ENCODE peak calls at places on chromosomes 6 and 20, in four cellular contexts. One of them, this sample, is unnamed.

GRCh38 chr6:2582268-2582667 is 168.5 kb downstream of the MYLK4 start:
- DNase-seq in fibroblast of lung: no peak
- DNase-seq in choroid plexus epithelial cell: no peak
- DNase-seq in brain microvascular endothelial cell: no peak
- DNase-seq in this sample: no peak

GRCh38 chr6:19342616-19343015 is 494.6 kb upstream of the ID4 start:
- DNase-seq in choroid plexus epithelial cell: peak
- DNase-seq in brain microvascular endothelial cell: no peak
- DNase-seq in fibroblast of lung: peak
- DNase-seq in this sample: no peak

GRCh38 chr20:39943336-39943735 is 745.7 kb downstream of the MAFB start:
- DNase-seq in choroid plexus epithelial cell: no peak
- DNase-seq in fibroblast of lung: no peak
- DNase-seq in brain microvascular endothelial cell: no peak
- DNase-seq in this sample: no peak

GRCh38 chr6:115934829-115935228 is 125.9 kb downstream of the FRK start:
- DNase-seq in brain microvascular endothelial cell: no peak
- DNase-seq in choroid plexus epithelial cell: no peak
- DNase-seq in fibroblast of lung: no peak
- DNase-seq in this sample: no peak

GRCh38 chr20:59996112-59996511 is 37.9 kb downstream of the CDH26 start:
- DNase-seq in fibroblast of lung: no peak
- DNase-seq in choroid plexus epithelial cell: no peak
- DNase-seq in brain microvascular endothelial cell: no peak
- DNase-seq in this sample: no peak

GRCh38 chr6:10194816-10195639 is 219.8 kb downstream of the TFAP2A start:
- DNase-seq in choroid plexus epithelial cell: no peak
- DNase-seq in brain microvascular endothelial cell: no peak
- DNase-seq in fibroblast of lung: no peak
- DNase-seq in this sample: no peak

GRCh38 chr6:10486215-10486614 is 34.9 kb upstream of the GCNT2 start:
- DNase-seq in choroid plexus epithelial cell: no peak
- DNase-seq in fibroblast of lung: no peak
- DNase-seq in brain microvascular endothelial cell: no peak
- DNase-seq in this sample: no peak

GRCh38 chr6:118709859-118710350 is 58.5 kb upstream of the CEP85L start:
- DNase-seq in choroid plexus epithelial cell: peak
- DNase-seq in brain microvascular endothelial cell: peak
- DNase-seq in fibroblast of lung: no peak
- DNase-seq in this sample: peak

GRCh38 chr6:148682990-148683389 is 63.8 kb upstream of the UST start:
- DNase-seq in brain microvascular endothelial cell: no peak
- DNase-seq in choroid plexus epithelial cell: no peak
- DNase-seq in fibroblast of lung: no peak
- DNase-seq in this sample: no peak

GRCh38 chr20:6519556-6519955 is 247.9 kb upstream of the BMP2 start:
- DNase-seq in brain microvascular endothelial cell: peak
- DNase-seq in choroid plexus epithelial cell: peak
- DNase-seq in fibroblast of lung: peak
- DNase-seq in this sample: no peak

GRCh38 chr6:101117397-101118185 is 236.5 kb upstream of the ASCC3 start:
- DNase-seq in choroid plexus epithelial cell: no peak
- DNase-seq in brain microvascular endothelial cell: no peak
- DNase-seq in fibroblast of lung: no peak
- DNase-seq in this sample: no peak

GRCh38 chr6:52305948-52306767 is 21.6 kb upstream of the MCM3 start:
- DNase-seq in fibroblast of lung: no peak
- DNase-seq in brain microvascular endothelial cell: no peak
- DNase-seq in choroid plexus epithelial cell: no peak
- DNase-seq in this sample: no peak

GRCh38 chr6:41559655-41560439 is 13.7 kb downstream of the FOXP4 start:
- DNase-seq in fibroblast of lung: no peak
- DNase-seq in brain microvascular endothelial cell: no peak
- DNase-seq in choroid plexus epithelial cell: no peak
- DNase-seq in this sample: no peak

GRCh38 chr20:38843346-38843745 is 37.8 kb downstream of the PPP1R16B start:
- DNase-seq in fibroblast of lung: no peak
- DNase-seq in choroid plexus epithelial cell: no peak
- DNase-seq in brain microvascular endothelial cell: no peak
- DNase-seq in this sample: no peak
- H3K4me3 ChIP-seq in fibroblast of lung: no peak
- H3K4me3 ChIP-seq in choroid plexus epithelial cell: no peak
- H3K4me3 ChIP-seq in brain microvascular endothelial cell: no peak
- H3K4me3 ChIP-seq in this sample: no peak

DNA sequence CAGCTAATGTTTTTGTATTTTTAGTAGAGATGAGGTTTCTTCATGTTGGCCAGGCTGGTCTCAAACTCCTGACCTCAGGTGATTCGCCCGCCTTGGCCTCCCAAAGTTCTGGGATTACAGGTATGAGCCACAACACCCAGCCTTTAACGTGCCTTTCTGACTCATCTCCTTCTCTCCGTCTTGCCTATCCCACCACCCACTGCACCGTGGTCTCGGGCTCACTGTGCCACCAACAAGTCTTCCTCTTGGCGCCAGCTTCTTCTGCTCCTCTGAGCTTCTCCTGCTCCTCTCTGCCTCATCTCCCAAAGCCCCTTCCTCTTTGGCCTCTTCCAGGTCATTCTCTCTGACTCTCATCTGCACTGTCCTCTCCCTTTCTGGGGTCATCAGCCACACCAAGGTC is 41.0 kb downstream of the TMEM242 start:
- DNase-seq in brain microvascular endothelial cell: no peak
- DNase-seq in fibroblast of lung: no peak
- DNase-seq in choroid plexus epithelial cell: no peak
- DNase-seq in this sample: no peak
- H3K4me3 ChIP-seq in brain microvascular endothelial cell: no peak
- H3K4me3 ChIP-seq in fibroblast of lung: no peak
- H3K4me3 ChIP-seq in choroid plexus epithelial cell: no peak
- H3K4me3 ChIP-seq in this sample: no peak

DNA sequence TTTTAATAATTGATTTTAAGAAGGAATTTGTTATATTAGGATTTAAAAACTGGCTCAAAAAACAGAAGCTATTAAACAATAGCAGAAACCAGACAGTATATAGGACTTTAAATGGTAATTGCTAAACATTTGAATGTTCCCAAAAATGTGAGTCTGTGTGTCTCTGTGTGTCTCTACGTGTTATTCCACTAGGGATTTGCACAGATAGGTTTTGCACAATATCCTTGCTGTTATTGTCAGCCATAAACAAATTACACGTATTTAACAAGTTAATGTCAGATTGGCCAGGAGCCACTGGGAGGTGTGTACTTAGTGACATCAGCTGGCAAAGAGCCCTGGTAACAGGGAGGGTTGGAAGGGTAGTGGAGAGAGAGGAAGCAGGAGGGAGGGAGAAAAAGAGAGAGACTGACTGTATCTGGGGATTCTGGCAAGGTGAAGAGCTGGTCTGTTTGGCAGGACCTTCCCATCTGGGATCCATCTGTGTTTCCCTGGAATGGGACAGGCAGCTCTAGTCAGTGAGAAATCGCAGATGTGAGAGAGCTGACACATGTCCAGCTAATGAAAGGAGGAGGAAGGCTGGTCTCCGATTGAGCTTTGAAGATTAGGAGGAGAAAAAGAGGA is 72.2 kb downstream of the CBFA2T2 start:
- DNase-seq in fibroblast of lung: peak
- DNase-seq in choroid plexus epithelial cell: peak
- DNase-seq in brain microvascular endothelial cell: peak
- DNase-seq in this sample: peak
- H3K4me3 ChIP-seq in fibroblast of lung: no peak
- H3K4me3 ChIP-seq in choroid plexus epithelial cell: peak
- H3K4me3 ChIP-seq in brain microvascular endothelial cell: no peak
- H3K4me3 ChIP-seq in this sample: no peak

DNA sequence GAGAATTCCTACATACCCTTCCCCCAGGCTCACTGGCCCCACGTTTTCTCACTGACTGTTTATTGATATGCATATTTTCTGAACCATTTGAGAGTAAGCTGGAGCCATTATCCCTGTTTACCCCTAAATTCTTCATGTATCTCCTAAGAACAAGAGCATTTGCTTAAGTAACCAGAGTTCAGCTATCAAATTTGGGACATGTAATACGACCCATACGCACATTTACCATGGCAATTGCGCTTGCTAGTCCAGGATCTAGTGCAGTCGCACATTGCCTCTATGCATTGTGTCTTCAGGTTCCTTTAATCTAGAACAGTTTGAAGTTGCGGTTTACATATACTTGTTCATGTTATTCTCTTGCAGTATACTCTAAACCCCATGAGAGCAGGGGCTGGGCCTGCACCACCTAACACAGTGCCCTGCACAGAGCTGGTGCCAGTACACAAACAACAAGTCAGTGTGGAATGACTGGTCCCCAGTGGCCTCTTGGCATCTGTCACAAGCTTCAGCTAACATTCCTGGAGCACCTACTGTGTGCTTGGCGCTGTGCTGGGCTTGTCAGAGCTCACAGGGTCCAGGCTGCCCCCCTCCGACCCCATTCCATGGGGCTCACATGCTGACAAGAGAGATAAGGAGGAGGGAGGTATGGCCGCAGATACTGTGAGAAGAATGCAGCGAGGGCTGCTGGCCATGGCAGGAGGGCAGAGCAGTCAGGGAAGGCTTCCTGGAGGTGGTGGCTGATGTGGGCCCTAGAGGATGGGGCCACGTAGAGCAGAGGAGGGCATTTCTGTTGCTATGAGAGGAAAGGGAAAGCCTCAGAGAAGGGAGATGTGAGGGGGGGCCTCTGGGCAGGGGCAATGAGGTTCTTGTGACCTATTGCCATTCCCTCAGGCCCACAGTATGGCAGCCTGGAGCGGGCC is 28.1 kb downstream of the SPDEF start:
- DNase-seq in choroid plexus epithelial cell: no peak
- DNase-seq in brain microvascular endothelial cell: no peak
- DNase-seq in fibroblast of lung: no peak
- DNase-seq in this sample: no peak
- H3K4me3 ChIP-seq in choroid plexus epithelial cell: no peak
- H3K4me3 ChIP-seq in brain microvascular endothelial cell: no peak
- H3K4me3 ChIP-seq in fibroblast of lung: no peak
- H3K4me3 ChIP-seq in this sample: no peak

DNA sequence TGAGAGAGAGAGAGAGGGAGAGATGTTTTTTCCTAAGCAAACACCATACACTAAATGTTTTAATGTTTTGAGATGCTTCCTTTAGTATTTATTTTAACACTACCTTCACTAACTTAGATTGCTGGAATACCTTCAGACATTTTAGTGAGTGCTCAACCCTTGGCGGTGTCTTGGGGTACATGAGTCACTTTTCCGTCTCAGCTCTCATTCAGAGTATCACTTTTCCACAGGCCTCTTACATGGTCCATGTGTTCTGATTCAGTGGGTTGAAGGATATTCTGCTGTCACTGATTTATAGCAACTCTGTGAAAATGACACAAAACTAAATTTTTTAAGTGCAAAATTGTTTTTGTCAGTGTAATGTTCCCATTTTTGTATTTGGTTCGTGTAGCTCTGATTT is 217.9 kb downstream of the CLVS2 start:
- DNase-seq in choroid plexus epithelial cell: no peak
- DNase-seq in brain microvascular endothelial cell: no peak
- DNase-seq in fibroblast of lung: no peak
- DNase-seq in this sample: no peak
- H3K4me3 ChIP-seq in choroid plexus epithelial cell: no peak
- H3K4me3 ChIP-seq in brain microvascular endothelial cell: no peak
- H3K4me3 ChIP-seq in fibroblast of lung: no peak
- H3K4me3 ChIP-seq in this sample: no peak

DNA sequence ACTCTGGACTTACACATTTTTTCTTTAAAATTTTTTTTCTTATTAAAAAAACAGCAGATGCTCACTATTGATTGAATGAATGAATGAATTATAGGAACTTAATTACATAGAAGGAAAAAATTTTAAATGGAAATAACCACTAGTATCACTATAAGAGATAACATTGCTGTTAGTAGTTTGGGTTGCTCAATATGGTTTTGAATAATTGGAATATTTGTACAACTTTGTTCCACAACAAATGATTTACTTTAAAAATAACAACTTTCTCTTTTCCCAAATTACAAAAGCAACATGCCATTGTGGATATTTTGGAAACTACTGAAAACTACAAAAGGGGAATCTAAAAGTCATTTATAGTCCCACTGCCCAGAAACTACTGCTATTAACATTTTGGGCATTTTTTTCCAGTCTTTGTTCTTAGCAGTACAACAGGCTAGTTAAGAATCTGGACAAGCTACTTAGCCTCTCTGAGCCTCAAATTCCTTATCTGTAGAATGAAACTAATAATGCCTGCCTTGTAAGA is 61.0 kb upstream of the REV3L start:
- DNase-seq in choroid plexus epithelial cell: no peak
- DNase-seq in fibroblast of lung: no peak
- DNase-seq in brain microvascular endothelial cell: no peak
- DNase-seq in this sample: no peak
- H3K4me3 ChIP-seq in choroid plexus epithelial cell: no peak
- H3K4me3 ChIP-seq in fibroblast of lung: no peak
- H3K4me3 ChIP-seq in brain microvascular endothelial cell: no peak
- H3K4me3 ChIP-seq in this sample: no peak

GRCh38 chr6:33290459-33290858 is 1.1 kb downstream of the PFDN6 start:
- DNase-seq in fibroblast of lung: no peak
- DNase-seq in choroid plexus epithelial cell: no peak
- DNase-seq in brain microvascular endothelial cell: no peak
- DNase-seq in this sample: no peak
- H3K4me3 ChIP-seq in fibroblast of lung: peak
- H3K4me3 ChIP-seq in choroid plexus epithelial cell: peak
- H3K4me3 ChIP-seq in brain microvascular endothelial cell: peak
- H3K4me3 ChIP-seq in this sample: peak

This sample was measured in AG09309.